ENCODE peak calls at places on chromosomes 11 and 22, in seven cellular contexts. O is astrocyte of the spinal cord, E is IMR-90, D is A549, W is neural crest cell, A is cardiac fibroblast, S is upper lobe of right lung. T is an unnamed sample.

GRCh38 chr11:6505577-6506240 is 8.6 kb downstream of the DNHD1 start:
- DNase-seq in O (peak; percentile 67), E (peak; percentile 75), D (peak; percentile 43), W (no peak), A (peak; percentile 81), S (no peak), T (no peak)

GRCh38 chr11:131470526-131470925 is 100.1 kb downstream of the NTM start:
- DNase-seq in O (no peak), E (no peak), D (no peak), W (no peak), A (no peak), S (no peak), T (no peak)

GRCh38 chr22:40055143-40055926 is 60.6 kb downstream of the FAM83F start:
- DNase-seq in O (no peak), E (no peak), D (no peak), W (no peak), A (no peak), S (no peak), T (no peak)

GRCh38 chr11:112744041-112744440 is 217.2 kb upstream of the NCAM1 start:
- DNase-seq in O (no peak), E (no peak), D (no peak), W (no peak), A (no peak), S (no peak), T (no peak)

GRCh38 chr11:62125316-62125715 is 1.5 kb downstream of the INCENP start:
- DNase-seq in O (no peak), E (no peak), D (no peak), W (no peak), A (no peak), S (no peak), T (no peak)

GRCh38 chr11:62130498-62131464 is 7.0 kb downstream of the INCENP start:
- DNase-seq in O (no peak), E (no peak), D (no peak), W (no peak), A (no peak), S (no peak), T (no peak)

GRCh38 chr11:115928811-115929210 is 424.6 kb upstream of the CADM1 start:
- DNase-seq in O (no peak), E (no peak), D (no peak), W (no peak), A (no peak), S (no peak), T (no peak)

GRCh38 chr11:64520013-64520412 is 71.0 kb upstream of the SLC22A12 start:
- DNase-seq in O (no peak), E (no peak), D (no peak), W (no peak), A (no peak), S (peak; percentile 5), T (no peak)

GRCh38 chr11:95716266-95716665 is 73.3 kb downstream of the FAM76B start:
- DNase-seq in O (peak; percentile 52), E (no peak), D (no peak), W (no peak), A (peak; percentile 73), S (no peak), T (no peak)
- TF ChIP-seq CTCF in O (no peak), E (no peak), D (no peak), W (no peak), A (no peak), S (no peak), T (no peak)

GRCh38 chr11:59151761-59152160 is 9.1 kb downstream of the FAM111A start:
- DNase-seq in O (no peak), E (no peak), D (no peak), W (no peak), A (no peak), S (no peak), T (no peak)
- TF ChIP-seq CTCF in O (no peak), E (no peak), D (no peak), W (no peak), A (no peak), S (no peak), T (no peak)

GRCh38 chr11:33525789-33526188 is 174.8 kb downstream of the C11orf91 start:
- DNase-seq in O (no peak), E (no peak), D (no peak), W (no peak), A (no peak), S (no peak), T (no peak)
- TF ChIP-seq CTCF in O (no peak), E (no peak), D (no peak), W (no peak), A (no peak), S (no peak), T (no peak)

DNA sequence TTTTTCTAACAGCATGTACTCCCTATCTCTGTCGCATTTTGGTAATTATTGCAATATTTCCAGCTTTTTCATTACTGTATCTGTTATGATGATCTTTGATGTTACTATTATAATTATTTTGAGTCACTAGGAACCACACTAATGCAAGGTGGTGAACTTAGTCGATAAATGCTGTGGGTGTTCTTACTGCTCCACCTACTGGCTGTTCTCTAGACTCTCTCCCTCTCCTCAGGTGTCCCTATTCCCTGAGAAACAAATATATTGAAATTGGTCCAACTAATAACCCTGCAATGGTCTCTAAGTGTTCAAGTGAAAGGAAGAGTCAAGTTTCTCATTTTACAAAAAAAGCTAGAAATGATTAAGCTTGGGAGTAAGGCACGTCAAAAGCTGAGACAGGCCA is 10.5 kb downstream of the ARL14EP start:
- DNase-seq in O (no peak), E (no peak), D (no peak), W (no peak), A (peak; percentile 27), S (no peak), T (no peak)
- TF ChIP-seq CTCF in O (peak; percentile 62), E (peak; percentile 37), D (peak; percentile 61), W (peak; percentile 66), A (peak; percentile 54), S (peak; percentile 31), T (no peak)

DNA sequence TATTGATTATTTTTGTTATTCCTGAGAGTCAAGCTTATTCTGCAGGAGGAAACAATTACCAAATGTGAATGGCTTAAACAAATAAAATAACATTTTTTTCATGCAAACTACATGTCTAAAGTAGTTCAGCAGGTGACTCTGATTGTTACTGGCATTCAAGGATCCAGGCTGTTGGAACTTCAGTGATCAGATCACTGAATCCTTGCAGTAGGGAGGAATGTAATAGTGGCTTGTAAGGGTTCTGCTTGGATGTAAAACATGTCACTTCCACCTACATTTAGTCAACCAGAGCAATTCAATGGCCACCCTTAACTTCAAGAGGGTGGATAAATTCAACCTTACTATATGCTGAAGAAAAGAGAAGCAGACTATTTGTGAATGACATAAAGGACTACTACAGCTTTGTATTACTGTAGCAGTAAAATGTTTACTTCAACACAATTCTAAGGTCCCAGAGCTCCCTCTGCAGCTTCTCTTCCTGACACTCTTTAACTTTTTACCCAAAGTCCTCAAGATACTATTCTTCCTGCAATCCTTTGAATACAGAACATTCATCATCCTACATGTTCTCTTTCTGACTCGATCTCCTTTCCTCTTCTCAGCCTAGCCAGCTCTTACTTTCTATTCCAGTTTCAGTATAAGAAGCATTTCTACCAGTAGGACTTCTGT is 284.0 kb downstream of the LRRC4C start:
- DNase-seq in O (no peak), E (no peak), D (no peak), W (no peak), A (no peak), S (no peak), T (no peak)
- TF ChIP-seq CTCF in O (no peak), E (no peak), D (no peak), W (no peak), A (no peak), S (no peak), T (no peak)

GRCh38 chr11:118295834-118296454 is 8.6 kb upstream of the CD3E start:
- DNase-seq in O (peak; percentile 6), E (peak; percentile 12), D (no peak), W (no peak), A (peak; percentile 59), S (no peak), T (no peak)
- TF ChIP-seq CTCF in O (peak; percentile 57), E (peak; percentile 19), D (peak; percentile 29), W (peak; percentile 63), A (peak; percentile 66), S (peak; percentile 66), T (no peak)

DNA sequence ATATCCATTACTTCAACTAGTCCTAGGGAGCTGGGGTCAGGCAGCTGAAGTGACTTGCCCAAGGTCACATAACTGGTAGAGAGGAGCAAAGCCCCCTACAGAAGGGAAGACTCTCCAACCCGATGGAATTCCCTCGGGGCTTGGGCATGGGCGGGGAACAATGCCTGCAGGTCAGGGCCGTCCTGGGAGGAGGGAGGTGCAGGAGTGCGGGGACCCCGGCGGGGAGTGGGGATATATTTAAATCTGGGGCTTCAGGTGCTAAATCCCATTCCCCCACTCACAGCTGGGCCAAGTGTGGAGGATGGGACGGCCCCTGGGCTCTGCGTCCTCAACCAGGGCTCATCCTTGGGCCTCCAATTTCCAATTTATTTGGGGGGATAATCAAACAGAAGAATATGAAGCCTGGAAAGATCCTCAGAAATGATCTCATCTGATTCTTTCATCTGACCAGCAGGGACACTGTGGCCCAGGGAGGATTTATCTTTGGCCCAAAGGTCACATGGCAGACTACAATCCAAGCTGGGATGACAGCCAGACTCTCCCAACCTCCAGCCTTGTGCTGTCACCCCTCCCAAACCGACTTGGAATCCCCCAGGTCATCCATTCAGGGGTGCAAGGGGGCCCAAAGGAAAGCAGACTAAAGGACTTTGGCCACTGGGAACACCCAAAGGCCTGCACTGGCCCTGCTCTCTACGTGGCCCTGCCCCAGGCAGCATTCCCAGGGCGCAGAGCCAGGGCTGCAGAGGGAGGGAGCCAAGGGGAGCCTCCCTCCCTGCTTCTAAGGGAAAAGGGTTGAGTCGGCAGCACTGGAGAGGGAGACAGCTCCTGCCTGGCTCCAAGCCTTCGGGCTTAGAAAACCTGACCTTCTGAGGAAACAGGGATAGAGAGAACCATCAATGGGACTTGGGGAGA is 8.7 kb upstream of the C1QTNF6 start:
- DNase-seq in O (peak; percentile 77), E (peak; percentile 79), D (peak; percentile 77), W (no peak), A (peak; percentile 84), S (peak; percentile 89), T (no peak)
- TF ChIP-seq CTCF in O (no peak), E (peak; percentile 5), D (no peak), W (no peak), A (no peak), S (peak; percentile 20), T (no peak)

GRCh38 chr11:59528741-59529140 is 17.4 kb downstream of the OR4D9 start:
- DNase-seq in O (no peak), E (no peak), D (no peak), W (no peak), A (no peak), S (no peak), T (no peak)
- TF ChIP-seq CTCF in O (no peak), E (no peak), D (no peak), W (no peak), A (no peak), S (no peak), T (no peak)

GRCh38 chr11:27447288-27447914 is 25.2 kb downstream of the LGR4 start:
- DNase-seq in O (no peak), E (no peak), D (no peak), W (no peak), A (peak; percentile 85), S (no peak), T (no peak)

GRCh38 chr11:27444801-27445215 is 27.8 kb downstream of the LGR4 start:
- DNase-seq in O (no peak), E (no peak), D (no peak), W (peak; percentile 17), A (no peak), S (no peak), T (no peak)

GRCh38 chr11:27443746-27444465 is 28.7 kb downstream of the LGR4 start:
- DNase-seq in O (no peak), E (no peak), D (no peak), W (no peak), A (no peak), S (no peak), T (no peak)

GRCh38 chr11:27440090-27440489 is 32.5 kb downstream of the LGR4 start:
- DNase-seq in O (no peak), E (no peak), D (no peak), W (no peak), A (no peak), S (no peak), T (no peak)

GRCh38 chr11:27445625-27446024 is 27.0 kb downstream of the LGR4 start:
- DNase-seq in O (no peak), E (no peak), D (no peak), W (no peak), A (no peak), S (no peak), T (no peak)
- TF ChIP-seq CTCF in O (no peak), E (no peak), D (no peak), W (no peak), A (no peak), S (no peak), T (no peak)

T was measured in thoracic aorta.